ENCODE peak calls at places on chromosomes 4 and X, in six cellular contexts. Z, N, V, L, Q and E are unnamed samples.

GRCh38 chr4:38678078-38678477 is 14.1 kb downstream of the KLF3 start:
- DNase-seq in Z (no peak), N (no peak), V (no peak), L (no peak), Q (no peak), E (peak)

GRCh38 chr4:186624951-186625350 is 69.6 kb upstream of the MTNR1A start:
- DNase-seq in Z (no peak), N (no peak), V (no peak), L (peak), Q (no peak), E (no peak)

GRCh38 chr4:87974856-87975462 is 555 bp upstream of the SPP1 start:
- DNase-seq in Z (no peak), N (no peak), V (no peak), L (peak), Q (no peak), E (no peak)

GRCh38 chrX:17474892-17475291 is 99.9 kb downstream of the NHS start:
- DNase-seq in Z (no peak), N (no peak), V (no peak), L (no peak), Q (no peak), E (no peak)

GRCh38 chrX:40109288-40110008 is 11.7 kb upstream of the BCOR start:
- DNase-seq in Z (no peak), N (no peak), V (no peak), L (peak), Q (peak), E (peak)

GRCh38 chr4:112327950-112328349 is 30.8 kb downstream of the ALPK1 start:
- DNase-seq in Z (no peak), N (no peak), V (no peak), L (peak), Q (peak), E (peak)

GRCh38 chrX:11558972-11559371 is 106.7 kb downstream of the ARHGAP6 start:
- DNase-seq in Z (peak), N (no peak), V (peak), L (peak), Q (peak), E (peak)

GRCh38 chr4:122450847-122451246 is 5.7 kb downstream of the IL2 start:
- DNase-seq in Z (no peak), N (no peak), V (peak), L (peak), Q (no peak), E (no peak)